ENCODE peak calls at places on chromosomes 4 and X, in seven cellular contexts. E, Z, I, G, F, C and N are unnamed samples.

GRCh38 chr4:55754754-55755350 is 64.7 kb upstream of the EXOC1L start:
- DNase-seq in E (no peak), Z (peak; percentile 12), I (no peak), G (peak; percentile 73), F (no peak), C (no peak), N (no peak)

GRCh38 chrX:69264134-69264533 is 98.9 kb upstream of the PJA1 start:
- DNase-seq in E (no peak), Z (no peak), I (no peak), G (no peak), F (no peak), C (no peak), N (no peak)

GRCh38 chr4:84913176-84913575 is 53.3 kb downstream of the WDFY3 start:
- DNase-seq in E (no peak), Z (peak; percentile 29), I (no peak), G (no peak), F (no peak), C (no peak), N (no peak)

GRCh38 chrX:109742722-109743121 is 9.7 kb upstream of the ACSL4 start:
- DNase-seq in E (no peak), Z (peak; percentile 34), I (no peak), G (peak; percentile 37), F (no peak), C (no peak), N (no peak)

GRCh38 chr4:90951037-90951436 is 823.8 kb downstream of the CCSER1 start:
- DNase-seq in E (no peak), Z (no peak), I (no peak), G (peak; percentile 51), F (no peak), C (no peak), N (no peak)

GRCh38 chr4:184534511-184535391 is 60.4 kb upstream of the IRF2 start:
- DNase-seq in E (no peak), Z (peak; percentile 84), I (no peak), G (peak; percentile 85), F (no peak), C (no peak), N (no peak)

GRCh38 chr4:176549161-176549865 is 229.5 kb downstream of the SPCS3 start:
- DNase-seq in E (no peak), Z (peak; percentile 41), I (no peak), G (peak; percentile 18), F (no peak), C (no peak), N (no peak)

GRCh38 chr4:147994076-147994475 is 262.2 kb downstream of the ARHGAP10 start:
- DNase-seq in E (no peak), Z (peak; percentile 62), I (no peak), G (peak; percentile 83), F (no peak), C (no peak), N (no peak)

GRCh38 chr4:152735302-152735917 is 44.1 kb downstream of the TIGD4 start:
- DNase-seq in E (no peak), Z (peak; percentile 61), I (no peak), G (peak; percentile 46), F (no peak), C (no peak), N (no peak)

GRCh38 chr4:168076989-168077725 is 15.2 kb upstream of the ANXA10 start:
- DNase-seq in E (peak; percentile 12), Z (peak; percentile 85), I (peak; percentile 59), G (peak; percentile 84), F (peak; percentile 68), C (no peak), N (no peak)

GRCh38 chr4:140659935-140660710 is 91.4 kb upstream of the UCP1 start:
- DNase-seq in E (no peak), Z (no peak), I (no peak), G (no peak), F (no peak), C (no peak), N (no peak)

GRCh38 chr4:92520563-92520962 is 216.8 kb downstream of the GRID2 start:
- DNase-seq in E (no peak), Z (no peak), I (no peak), G (no peak), F (peak; percentile 31), C (no peak), N (no peak)

DNA sequence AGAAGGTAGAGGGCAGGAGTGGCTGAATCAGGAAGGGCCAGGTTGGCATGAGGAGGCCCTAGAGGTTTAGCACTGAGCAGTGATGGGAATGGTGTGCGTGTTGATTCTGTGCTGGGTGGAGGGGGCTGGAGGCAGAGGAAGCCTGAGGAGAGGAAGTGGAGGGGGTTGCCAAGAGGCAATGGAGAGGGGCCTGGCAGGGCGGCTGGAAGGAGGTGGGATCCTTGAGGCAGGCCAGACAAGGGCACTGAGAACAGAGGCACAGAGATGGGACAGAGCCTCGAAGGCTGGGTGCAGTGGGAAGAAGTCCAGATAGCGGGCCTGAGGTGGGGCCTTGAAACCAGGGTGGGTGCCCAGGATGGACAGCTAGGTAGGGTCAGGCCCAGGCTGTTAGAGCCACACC is 24.3 kb downstream of the SH3BP2 start:
- DNase-seq in E (no peak), Z (no peak), I (no peak), G (no peak), F (no peak), C (no peak), N (no peak)
- H3K4me3 ChIP-seq in E (no peak overlapping the region), Z (no peak overlapping the region), I (peak overlapping the region; percentile 51), G (no peak overlapping the region), F (no peak overlapping the region), C (no peak overlapping the region), N (peak overlapping the region; percentile 67)

DNA sequence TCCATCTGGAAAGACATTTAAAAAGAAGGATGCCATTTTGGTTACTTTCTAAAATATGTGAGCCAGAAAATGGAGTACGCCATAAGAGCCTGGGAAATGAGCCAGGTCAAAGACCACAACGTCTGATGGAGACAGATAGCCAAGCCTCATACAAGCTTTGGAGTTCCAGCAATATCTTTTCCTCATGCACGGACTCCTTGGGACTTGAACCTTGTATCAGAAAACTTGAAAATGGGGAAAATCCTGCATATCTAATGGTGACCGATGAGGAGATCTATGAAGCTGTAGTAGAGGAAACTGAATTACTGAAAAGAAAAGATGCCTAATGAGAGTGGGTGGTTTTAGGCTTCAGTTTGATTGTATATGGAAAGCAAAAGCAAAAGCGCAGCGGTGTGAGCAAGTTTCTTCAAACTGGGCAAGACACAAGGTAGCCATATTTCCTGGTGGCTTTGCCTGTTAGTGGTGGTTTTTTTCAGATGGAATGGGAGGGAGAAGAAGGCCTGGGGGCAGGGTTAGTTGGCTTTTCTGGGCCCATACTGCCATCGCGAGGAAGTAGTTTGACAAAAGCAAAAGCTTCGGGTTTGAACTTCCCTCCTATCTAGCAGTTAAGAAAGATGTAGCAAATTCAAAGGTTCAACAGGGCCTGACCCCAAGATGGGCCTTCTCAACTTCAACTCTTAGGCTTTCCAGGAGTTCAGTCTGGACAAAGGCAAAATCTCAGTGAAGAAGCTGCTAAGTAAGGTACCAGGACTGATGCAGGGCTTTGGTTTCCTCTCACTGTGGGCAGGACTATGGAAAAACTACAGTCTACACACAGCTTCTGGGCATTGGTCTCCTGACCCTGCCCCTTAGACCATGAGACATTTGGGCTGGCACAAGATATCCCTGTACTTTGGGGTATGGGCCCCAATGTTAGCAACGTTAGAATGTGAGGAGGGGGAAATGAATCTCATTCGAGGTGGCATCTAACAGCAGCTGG is 210.0 kb upstream of the STK26 start:
- DNase-seq in E (peak; percentile 66), Z (peak; percentile 37), I (no peak), G (no peak), F (no peak), C (no peak), N (no peak)
- H3K4me3 ChIP-seq in E (peak overlapping the region; percentile 60), Z (peak overlapping the region; percentile 85), I (no peak overlapping the region), G (no peak overlapping the region), F (peak overlapping the region; percentile 36), C (peak overlapping the region; percentile 55), N (peak overlapping the region; percentile 56)

GRCh38 chr4:102404551-102404969 is 59.3 kb upstream of the SLC39A8 start:
- DNase-seq in E (no peak), Z (peak; percentile 85), I (no peak), G (peak; percentile 46), F (no peak), C (no peak), N (no peak)

GRCh38 chr4:102399021-102399420 is 53.7 kb upstream of the SLC39A8 start:
- DNase-seq in E (no peak), Z (no peak), I (no peak), G (no peak), F (no peak), C (no peak), N (no peak)

GRCh38 chr4:102400898-102401297 is 55.6 kb upstream of the SLC39A8 start:
- DNase-seq in E (no peak), Z (no peak), I (no peak), G (no peak), F (no peak), C (no peak), N (no peak)

GRCh38 chr4:102403115-102403514 is 57.8 kb upstream of the SLC39A8 start:
- DNase-seq in E (no peak), Z (no peak), I (no peak), G (no peak), F (no peak), C (no peak), N (no peak)

GRCh38 chr4:102402223-102402622 is 56.9 kb upstream of the SLC39A8 start:
- DNase-seq in E (no peak), Z (no peak), I (no peak), G (no peak), F (no peak), C (no peak), N (no peak)
- H3K4me3 ChIP-seq in E (no peak overlapping the region), Z (no peak overlapping the region), I (no peak overlapping the region), G (no peak overlapping the region), F (no peak overlapping the region), C (no peak overlapping the region), N (no peak overlapping the region)

GRCh38 chr4:151322565-151322964 is 2.8 kb downstream of the SH3D19 start:
- DNase-seq in E (no peak), Z (peak; percentile 76), I (no peak), G (no peak), F (no peak), C (no peak), N (no peak)
- H3K4me3 ChIP-seq in E (no peak overlapping the region), Z (no peak overlapping the region), I (no peak overlapping the region), G (peak overlapping the region; percentile 47), F (peak overlapping the region; percentile 84), C (peak overlapping the region; percentile 90), N (peak overlapping the region; percentile 77)

DNA sequence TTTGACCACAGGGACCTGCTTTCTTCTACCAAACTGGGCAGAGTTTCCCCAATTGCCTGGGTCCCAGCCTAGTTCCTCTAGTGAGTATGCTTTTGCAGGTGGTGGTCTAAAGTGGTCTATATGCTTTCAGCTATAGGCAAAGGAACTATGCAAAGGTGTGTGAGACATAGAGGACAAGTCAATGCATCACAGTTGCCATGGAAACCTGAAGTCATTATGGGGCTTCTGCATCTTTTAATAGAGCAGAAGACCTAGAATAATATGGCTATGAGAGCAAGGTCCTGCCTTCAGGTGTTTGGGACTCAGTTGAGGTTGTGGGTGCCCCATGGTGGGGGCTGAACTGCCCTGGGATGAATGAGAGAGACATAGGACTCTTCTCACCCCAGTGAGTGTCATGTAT is 92.1 kb upstream of the RAB40AL start:
- DNase-seq in E (no peak), Z (no peak), I (no peak), G (no peak), F (no peak), C (no peak), N (no peak)
- H3K4me3 ChIP-seq in E (no peak overlapping the region), Z (no peak overlapping the region), I (no peak overlapping the region), G (no peak overlapping the region), F (no peak overlapping the region), C (no peak overlapping the region), N (no peak overlapping the region)